ENCODE peak calls at places on chromosomes 1 and 21, in six cellular contexts. One of them, this sample, is unnamed.
A peak's percentile ranks its signal among the peaks of the same experiment; 100 is the strongest.

GRCh38 chr1:224683981-224684380 is 67.9 kb downstream of the CNIH3 start:
- DNase-seq in GM23248: no peak
- DNase-seq in colonic mucosa: no peak
- DNase-seq in activated CD8-positive, alpha-beta T cell treated with anti-CD3 and anti-CD28 coated beads, Interleukin-2, amount 10 ng/mL, durations not matched to agents 7 days and 5 days: no peak
- DNase-seq in globus pallidus: no peak
- DNase-seq in AG20443: no peak
- DNase-seq in this sample: no peak

GRCh38 chr1:40255231-40255630 is 2.8 kb upstream of the ZMPSTE24 start:
- DNase-seq in GM23248: no peak
- DNase-seq in colonic mucosa: no peak
- DNase-seq in activated CD8-positive, alpha-beta T cell treated with anti-CD3 and anti-CD28 coated beads, Interleukin-2, amount 10 ng/mL, durations not matched to agents 7 days and 5 days: no peak
- DNase-seq in globus pallidus: no peak
- DNase-seq in AG20443: no peak
- DNase-seq in this sample: no peak

GRCh38 chr1:171290611-171291010 is 23.4 kb upstream of the FMO4 start:
- DNase-seq in GM23248: no peak
- DNase-seq in colonic mucosa: no peak
- DNase-seq in activated CD8-positive, alpha-beta T cell treated with anti-CD3 and anti-CD28 coated beads, Interleukin-2, amount 10 ng/mL, durations not matched to agents 7 days and 5 days: no peak
- DNase-seq in globus pallidus: no peak
- DNase-seq in AG20443: no peak
- DNase-seq in this sample: no peak

GRCh38 chr1:89736937-89737733 is 83.7 kb upstream of the LRRC8D start:
- DNase-seq in GM23248: peak; percentile 45
- DNase-seq in colonic mucosa: no peak
- DNase-seq in activated CD8-positive, alpha-beta T cell treated with anti-CD3 and anti-CD28 coated beads, Interleukin-2, amount 10 ng/mL, durations not matched to agents 7 days and 5 days: no peak
- DNase-seq in globus pallidus: no peak
- DNase-seq in AG20443: no peak
- DNase-seq in this sample: no peak

GRCh38 chr1:178500936-178501554 is 4.3 kb upstream of the CLEC20A start:
- DNase-seq in GM23248: no peak
- DNase-seq in colonic mucosa: no peak
- DNase-seq in activated CD8-positive, alpha-beta T cell treated with anti-CD3 and anti-CD28 coated beads, Interleukin-2, amount 10 ng/mL, durations not matched to agents 7 days and 5 days: no peak
- DNase-seq in globus pallidus: no peak
- DNase-seq in AG20443: no peak
- DNase-seq in this sample: no peak

GRCh38 chr1:11779715-11780379 is 17.9 kb downstream of the C1orf167 start:
- DNase-seq in GM23248: no peak
- DNase-seq in colonic mucosa: no peak
- DNase-seq in activated CD8-positive, alpha-beta T cell treated with anti-CD3 and anti-CD28 coated beads, Interleukin-2, amount 10 ng/mL, durations not matched to agents 7 days and 5 days: no peak
- DNase-seq in globus pallidus: no peak
- DNase-seq in AG20443: no peak
- DNase-seq in this sample: no peak

GRCh38 chr21:41808846-41809245 is 42.0 kb upstream of the RIPK4 start:
- DNase-seq in GM23248: no peak
- DNase-seq in colonic mucosa: no peak
- DNase-seq in activated CD8-positive, alpha-beta T cell treated with anti-CD3 and anti-CD28 coated beads, Interleukin-2, amount 10 ng/mL, durations not matched to agents 7 days and 5 days: no peak
- DNase-seq in globus pallidus: no peak
- DNase-seq in AG20443: no peak
- DNase-seq in this sample: no peak

GRCh38 chr1:159229896-159230295 is 25.2 kb downstream of the ACKR1 start:
- DNase-seq in GM23248: no peak
- DNase-seq in colonic mucosa: no peak
- DNase-seq in activated CD8-positive, alpha-beta T cell treated with anti-CD3 and anti-CD28 coated beads, Interleukin-2, amount 10 ng/mL, durations not matched to agents 7 days and 5 days: no peak
- DNase-seq in globus pallidus: no peak
- DNase-seq in AG20443: no peak
- DNase-seq in this sample: no peak

GRCh38 chr1:36203554-36204346 is 20.5 kb upstream of the THRAP3 start:
- DNase-seq in GM23248: peak; percentile 75
- DNase-seq in colonic mucosa: no peak
- DNase-seq in activated CD8-positive, alpha-beta T cell treated with anti-CD3 and anti-CD28 coated beads, Interleukin-2, amount 10 ng/mL, durations not matched to agents 7 days and 5 days: no peak
- DNase-seq in globus pallidus: peak; percentile 62
- DNase-seq in AG20443: peak; percentile 50
- DNase-seq in this sample: no peak

GRCh38 chr1:32568929-32569328 is 29.7 kb downstream of the ZBTB8A start:
- DNase-seq in GM23248: no peak
- DNase-seq in colonic mucosa: no peak
- DNase-seq in activated CD8-positive, alpha-beta T cell treated with anti-CD3 and anti-CD28 coated beads, Interleukin-2, amount 10 ng/mL, durations not matched to agents 7 days and 5 days: no peak
- DNase-seq in globus pallidus: no peak
- DNase-seq in AG20443: no peak
- DNase-seq in this sample: no peak

GRCh38 chr1:87872189-87872588 is 543.5 kb downstream of the LMO4 start:
- DNase-seq in GM23248: no peak
- DNase-seq in colonic mucosa: no peak
- DNase-seq in activated CD8-positive, alpha-beta T cell treated with anti-CD3 and anti-CD28 coated beads, Interleukin-2, amount 10 ng/mL, durations not matched to agents 7 days and 5 days: no peak
- DNase-seq in globus pallidus: no peak
- DNase-seq in AG20443: no peak
- DNase-seq in this sample: no peak

GRCh38 chr1:80064524-80064923 is 1058.0 kb upstream of the ADGRL4 start:
- DNase-seq in GM23248: peak; percentile 9
- DNase-seq in colonic mucosa: no peak
- DNase-seq in activated CD8-positive, alpha-beta T cell treated with anti-CD3 and anti-CD28 coated beads, Interleukin-2, amount 10 ng/mL, durations not matched to agents 7 days and 5 days: no peak
- DNase-seq in globus pallidus: no peak
- DNase-seq in AG20443: no peak
- DNase-seq in this sample: no peak

This sample was measured in CD4-positive, alpha-beta memory T cell.